ENCODE peak calls at places on chromosomes 2 and 18, in six cellular contexts. One of them, this sample, is unnamed.

GRCh38 chr2:37090019-37090477 is 5.7 kb downstream of the GPATCH11 start:
- DNase-seq in kidney glomerular epithelial cell: no peak
- DNase-seq in colonic mucosa: no peak
- DNase-seq in T-helper 2 cell: no peak
- DNase-seq in CD4-positive, alpha-beta T cell: no peak
- DNase-seq in hypothalamus: no peak
- DNase-seq in this sample: no peak

GRCh38 chr2:104504331-104505073 is 349.4 kb upstream of the POU3F3 start:
- DNase-seq in colonic mucosa: no peak
- DNase-seq in CD4-positive, alpha-beta T cell: no peak
- DNase-seq in kidney glomerular epithelial cell: no peak
- DNase-seq in hypothalamus: no peak
- DNase-seq in T-helper 2 cell: no peak
- DNase-seq in this sample: no peak

GRCh38 chr2:177282101-177282573 is 17.6 kb upstream of the NFE2L2 start:
- DNase-seq in hypothalamus: no peak
- DNase-seq in CD4-positive, alpha-beta T cell: no peak
- DNase-seq in colonic mucosa: no peak
- DNase-seq in T-helper 2 cell: no peak
- DNase-seq in kidney glomerular epithelial cell: peak
- DNase-seq in this sample: no peak

GRCh38 chr2:69211686-69212085 is 175.3 kb downstream of the GFPT1 start:
- DNase-seq in CD4-positive, alpha-beta T cell: no peak
- DNase-seq in T-helper 2 cell: no peak
- DNase-seq in colonic mucosa: no peak
- DNase-seq in hypothalamus: no peak
- DNase-seq in kidney glomerular epithelial cell: no peak
- DNase-seq in this sample: no peak

GRCh38 chr18:13429884-13430510 is 211.4 kb downstream of the LDLRAD4 start:
- DNase-seq in kidney glomerular epithelial cell: no peak
- DNase-seq in colonic mucosa: no peak
- DNase-seq in T-helper 2 cell: no peak
- DNase-seq in CD4-positive, alpha-beta T cell: no peak
- DNase-seq in hypothalamus: no peak
- DNase-seq in this sample: no peak

GRCh38 chr2:62501794-62502500 is 4.0 kb downstream of the TMEM17 start:
- DNase-seq in colonic mucosa: no peak
- DNase-seq in T-helper 2 cell: no peak
- DNase-seq in CD4-positive, alpha-beta T cell: no peak
- DNase-seq in hypothalamus: no peak
- DNase-seq in kidney glomerular epithelial cell: no peak
- DNase-seq in this sample: no peak

GRCh38 chr18:77206676-77207370 is 42.8 kb upstream of the GALR1 start:
- DNase-seq in T-helper 2 cell: no peak
- DNase-seq in colonic mucosa: peak
- DNase-seq in CD4-positive, alpha-beta T cell: no peak
- DNase-seq in kidney glomerular epithelial cell: peak
- DNase-seq in hypothalamus: no peak
- DNase-seq in this sample: no peak

GRCh38 chr2:12704378-12704777 is 12.4 kb upstream of the TRIB2 start:
- DNase-seq in T-helper 2 cell: no peak
- DNase-seq in kidney glomerular epithelial cell: no peak
- DNase-seq in CD4-positive, alpha-beta T cell: no peak
- DNase-seq in hypothalamus: no peak
- DNase-seq in colonic mucosa: no peak
- DNase-seq in this sample: no peak

GRCh38 chr2:162768646-162769045 is 69.9 kb downstream of the KCNH7 start:
- DNase-seq in kidney glomerular epithelial cell: no peak
- DNase-seq in T-helper 2 cell: no peak
- DNase-seq in colonic mucosa: no peak
- DNase-seq in hypothalamus: no peak
- DNase-seq in CD4-positive, alpha-beta T cell: no peak
- DNase-seq in this sample: no peak

GRCh38 chr2:224127871-224128501 is 88.9 kb upstream of the SERPINE2 start:
- DNase-seq in T-helper 2 cell: no peak
- DNase-seq in kidney glomerular epithelial cell: peak
- DNase-seq in hypothalamus: no peak
- DNase-seq in colonic mucosa: no peak
- DNase-seq in CD4-positive, alpha-beta T cell: no peak
- DNase-seq in this sample: no peak

This sample was measured in T-helper 17 cell.